ENCODE peak calls at places on chromosome 5, in five cellular contexts. Q is progenitor cell of endocrine pancreas, T is GM12892, V is astrocyte of the cerebellum, X is G401. I is an unnamed sample.

GRCh38 chr5:108101105-108101504 is 280.8 kb downstream of the FBXL17 start:
- DNase-seq in Q (no peak), T (no peak), V (no peak), X (peak), I (no peak)

GRCh38 chr5:96962540-96962991 is 26.7 kb downstream of the LNPEP start:
- DNase-seq in Q (no peak), T (no peak), V (no peak), X (no peak), I (no peak)

GRCh38 chr5:118554241-118554640 is 434.1 kb downstream of the DTWD2 start:
- DNase-seq in Q (no peak), T (no peak), V (no peak), X (no peak), I (no peak)

GRCh38 chr5:112940670-112941069 is 18.6 kb upstream of the REEP5 start:
- DNase-seq in Q (no peak), T (no peak), V (no peak), X (no peak), I (no peak)

GRCh38 chr5:146565764-146566163 is 49.8 kb upstream of the GPR151 start:
- DNase-seq in Q (peak), T (peak), V (peak), X (peak), I (peak)

GRCh38 chr5:56522972-56523371 is 289.8 kb upstream of the ANKRD55 start:
- DNase-seq in Q (no peak), T (no peak), V (no peak), X (no peak), I (no peak)

GRCh38 chr5:155402927-155403645 is 389.5 kb downstream of the KIF4B start:
- DNase-seq in Q (no peak), T (no peak), V (no peak), X (no peak), I (no peak)

GRCh38 chr5:171342362-171343111 is 33.5 kb downstream of the TLX3 start:
- DNase-seq in Q (no peak), T (no peak), V (peak), X (peak), I (peak)

GRCh38 chr5:94849821-94850736 is 231.6 kb downstream of the SLF1 start:
- DNase-seq in Q (no peak), T (no peak), V (peak), X (peak), I (no peak)

GRCh38 chr5:31317642-31318041 is 124.2 kb downstream of the CDH6 start:
- DNase-seq in Q (no peak), T (no peak), V (no peak), X (no peak), I (no peak)

GRCh38 chr5:91189480-91190332 is 193.4 kb downstream of the ARRDC3 start:
- DNase-seq in Q (no peak), T (no peak), V (peak), X (no peak), I (no peak)

GRCh38 chr5:148011407-148012124 is 52.2 kb upstream of the SPINK5 start:
- DNase-seq in Q (no peak), T (no peak), V (peak), X (no peak), I (no peak)

GRCh38 chr5:7897014-7897600 is 28.2 kb downstream of the MTRR start:
- DNase-seq in Q (no peak), T (no peak), V (peak), X (peak), I (no peak)

GRCh38 chr5:39424751-39425524 is at the start of gene DAB2:
- DNase-seq in Q (peak), T (no peak), V (peak), X (peak), I (peak)

GRCh38 chr5:160356550-160357347 is 13.7 kb downstream of the C1QTNF2 start:
- DNase-seq in Q (no peak), T (no peak), V (no peak), X (peak), I (no peak)

GRCh38 chr5:122485226-122485625 is 173.2 kb downstream of the SNCAIP start:
- DNase-seq in Q (no peak), T (no peak), V (no peak), X (no peak), I (no peak)

GRCh38 chr5:68220260-68220659 is 4.7 kb downstream of the PIK3R1 start:
- DNase-seq in Q (no peak), T (no peak), V (no peak), X (no peak), I (no peak)

GRCh38 chr5:126658526-126658925 is 57.8 kb downstream of the PHAX start:
- DNase-seq in Q (no peak), T (no peak), V (no peak), X (no peak), I (no peak)

GRCh38 chr5:157279605-157280239 is 13.8 kb downstream of the CYFIP2 start:
- DNase-seq in Q (no peak), T (no peak), V (no peak), X (no peak), I (no peak)

GRCh38 chr5:32833621-32834102 is 122.5 kb downstream of the NPR3 start:
- DNase-seq in Q (no peak), T (no peak), V (no peak), X (no peak), I (no peak)